ENCODE peak calls at places on chromosomes 2 and 18, in seven cellular contexts. One of them, this sample, is unnamed.

GRCh38 chr18:24502621-24503020 is 42.2 kb downstream of the HRH4 start:
- DNase-seq in H1: no peak
- DNase-seq in GM12878: no peak
- DNase-seq in SK-N-SH: no peak
- DNase-seq in GM12891: no peak
- DNase-seq in GM12892: no peak
- DNase-seq in K562: no peak
- DNase-seq in this sample: no peak

GRCh38 chr2:170842785-170843184 is 26.1 kb downstream of the GAD1 start:
- DNase-seq in H1: no peak
- DNase-seq in GM12878: no peak
- DNase-seq in SK-N-SH: no peak
- DNase-seq in GM12891: no peak
- DNase-seq in GM12892: no peak
- DNase-seq in K562: no peak
- DNase-seq in this sample: no peak

GRCh38 chr2:98459776-98460175 is 15.1 kb downstream of the INPP4A start:
- DNase-seq in H1: no peak
- DNase-seq in GM12878: no peak
- DNase-seq in SK-N-SH: no peak
- DNase-seq in GM12891: no peak
- DNase-seq in GM12892: no peak
- DNase-seq in K562: no peak
- DNase-seq in this sample: no peak

GRCh38 chr2:230700447-230700846 is 12.2 kb upstream of the CAB39 start:
- DNase-seq in H1: no peak
- DNase-seq in GM12878: no peak
- DNase-seq in SK-N-SH: no peak
- DNase-seq in GM12891: no peak
- DNase-seq in GM12892: no peak
- DNase-seq in K562: no peak
- DNase-seq in this sample: no peak

GRCh38 chr2:158319269-158319668 is 137.3 kb downstream of the CCDC148 start:
- DNase-seq in H1: peak
- DNase-seq in GM12878: no peak
- DNase-seq in SK-N-SH: no peak
- DNase-seq in GM12891: no peak
- DNase-seq in GM12892: no peak
- DNase-seq in K562: no peak
- DNase-seq in this sample: no peak

GRCh38 chr2:111522231-111522768 is 361.7 kb downstream of the ANAPC1 start:
- DNase-seq in H1: no peak
- DNase-seq in GM12878: no peak
- DNase-seq in SK-N-SH: no peak
- DNase-seq in GM12891: no peak
- DNase-seq in GM12892: no peak
- DNase-seq in K562: no peak
- DNase-seq in this sample: peak

GRCh38 chr18:58769321-58769720 is 95.4 kb upstream of the ZNF532 start:
- DNase-seq in H1: no peak
- DNase-seq in GM12878: no peak
- DNase-seq in SK-N-SH: no peak
- DNase-seq in GM12891: no peak
- DNase-seq in GM12892: no peak
- DNase-seq in K562: no peak
- DNase-seq in this sample: no peak

GRCh38 chr18:10032331-10032979 is 118.6 kb downstream of the VAPA start:
- DNase-seq in H1: peak
- DNase-seq in GM12878: no peak
- DNase-seq in SK-N-SH: peak
- DNase-seq in GM12891: peak
- DNase-seq in GM12892: no peak
- DNase-seq in K562: no peak
- DNase-seq in this sample: no peak

GRCh38 chr18:33583901-33584300 is 5.9 kb downstream of the ASXL3 start:
- DNase-seq in H1: no peak
- DNase-seq in GM12878: no peak
- DNase-seq in SK-N-SH: no peak
- DNase-seq in GM12891: no peak
- DNase-seq in GM12892: no peak
- DNase-seq in K562: no peak
- DNase-seq in this sample: no peak

GRCh38 chr2:134206029-134206428 is 47.8 kb upstream of the MGAT5 start:
- DNase-seq in H1: no peak
- DNase-seq in GM12878: no peak
- DNase-seq in SK-N-SH: no peak
- DNase-seq in GM12891: no peak
- DNase-seq in GM12892: no peak
- DNase-seq in K562: no peak
- DNase-seq in this sample: no peak

GRCh38 chr2:149857344-149857743 is 269.8 kb upstream of the MMADHC start:
- DNase-seq in H1: no peak
- DNase-seq in GM12878: no peak
- DNase-seq in SK-N-SH: no peak
- DNase-seq in GM12891: no peak
- DNase-seq in GM12892: no peak
- DNase-seq in K562: no peak
- DNase-seq in this sample: no peak

GRCh38 chr2:200042944-200043343 is 87.6 kb downstream of the MAIP1 start:
- DNase-seq in H1: no peak
- DNase-seq in GM12878: no peak
- DNase-seq in SK-N-SH: no peak
- DNase-seq in GM12891: no peak
- DNase-seq in GM12892: no peak
- DNase-seq in K562: no peak
- DNase-seq in this sample: no peak

GRCh38 chr18:24080861-24081260 is 58.0 kb upstream of the CABYR start:
- DNase-seq in H1: no peak
- DNase-seq in GM12878: no peak
- DNase-seq in SK-N-SH: no peak
- DNase-seq in GM12891: no peak
- DNase-seq in GM12892: no peak
- DNase-seq in K562: no peak
- DNase-seq in this sample: no peak

GRCh38 chr2:105114551-105114950 is 76.7 kb downstream of the MRPS9 start:
- DNase-seq in H1: no peak
- DNase-seq in GM12878: no peak
- DNase-seq in SK-N-SH: peak
- DNase-seq in GM12891: no peak
- DNase-seq in GM12892: no peak
- DNase-seq in K562: peak
- DNase-seq in this sample: peak

GRCh38 chr2:204491528-204491927 is 53.7 kb upstream of the PARD3B start:
- DNase-seq in H1: no peak
- DNase-seq in GM12878: no peak
- DNase-seq in SK-N-SH: no peak
- DNase-seq in GM12891: no peak
- DNase-seq in GM12892: no peak
- DNase-seq in K562: no peak
- DNase-seq in this sample: no peak

GRCh38 chr18:23388357-23388756 is 64.7 kb upstream of the RIOK3 start:
- DNase-seq in H1: no peak
- DNase-seq in GM12878: no peak
- DNase-seq in SK-N-SH: no peak
- DNase-seq in GM12891: no peak
- DNase-seq in GM12892: no peak
- DNase-seq in K562: no peak
- DNase-seq in this sample: peak

GRCh38 chr2:218271865-218272530 is 1.7 kb downstream of the PNKD start:
- DNase-seq in H1: no peak
- DNase-seq in GM12878: no peak
- DNase-seq in SK-N-SH: no peak
- DNase-seq in GM12891: no peak
- DNase-seq in GM12892: no peak
- DNase-seq in K562: no peak
- DNase-seq in this sample: no peak

GRCh38 chr18:13470555-13471494 is 252.3 kb downstream of the LDLRAD4 start:
- DNase-seq in H1: no peak
- DNase-seq in GM12878: no peak
- DNase-seq in SK-N-SH: no peak
- DNase-seq in GM12891: no peak
- DNase-seq in GM12892: no peak
- DNase-seq in K562: no peak
- DNase-seq in this sample: peak

GRCh38 chr18:23825978-23826405 is 136.7 kb downstream of the LAMA3 start:
- DNase-seq in H1: no peak
- DNase-seq in GM12878: no peak
- DNase-seq in SK-N-SH: no peak
- DNase-seq in GM12891: no peak
- DNase-seq in GM12892: no peak
- DNase-seq in K562: no peak
- DNase-seq in this sample: no peak

GRCh38 chr2:38797276-38797675 is 19.3 kb downstream of the GEMIN6 start:
- DNase-seq in H1: no peak
- DNase-seq in GM12878: no peak
- DNase-seq in SK-N-SH: no peak
- DNase-seq in GM12891: no peak
- DNase-seq in GM12892: no peak
- DNase-seq in K562: no peak
- DNase-seq in this sample: no peak

GRCh38 chr2:64846175-64846574 is 143.0 kb upstream of the SLC1A4 start:
- DNase-seq in H1: no peak
- DNase-seq in GM12878: no peak
- DNase-seq in SK-N-SH: no peak
- DNase-seq in GM12891: no peak
- DNase-seq in GM12892: no peak
- DNase-seq in K562: no peak
- DNase-seq in this sample: no peak

GRCh38 chr2:110741491-110741980 is 9.2 kb downstream of the ACOXL start:
- DNase-seq in H1: no peak
- DNase-seq in GM12878: no peak
- DNase-seq in SK-N-SH: no peak
- DNase-seq in GM12891: no peak
- DNase-seq in GM12892: no peak
- DNase-seq in K562: peak
- DNase-seq in this sample: no peak

GRCh38 chr18:57957210-57957609 is 86.8 kb upstream of the NEDD4L start:
- DNase-seq in H1: no peak
- DNase-seq in GM12878: no peak
- DNase-seq in SK-N-SH: no peak
- DNase-seq in GM12891: no peak
- DNase-seq in GM12892: no peak
- DNase-seq in K562: no peak
- DNase-seq in this sample: no peak

GRCh38 chr2:111678651-111679050 is 205.3 kb downstream of the ANAPC1 start:
- DNase-seq in H1: no peak
- DNase-seq in GM12878: no peak
- DNase-seq in SK-N-SH: no peak
- DNase-seq in GM12891: no peak
- DNase-seq in GM12892: no peak
- DNase-seq in K562: no peak
- DNase-seq in this sample: no peak

GRCh38 chr2:144137269-144137668 is 382.6 kb downstream of the ZEB2 start:
- DNase-seq in H1: no peak
- DNase-seq in GM12878: no peak
- DNase-seq in SK-N-SH: no peak
- DNase-seq in GM12891: no peak
- DNase-seq in GM12892: no peak
- DNase-seq in K562: no peak
- DNase-seq in this sample: no peak
- TF ChIP-seq TAF1 in H1: no peak
- TF ChIP-seq TAF1 in GM12878: no peak
- TF ChIP-seq TAF1 in SK-N-SH: no peak
- TF ChIP-seq TAF1 in GM12891: no peak
- TF ChIP-seq TAF1 in GM12892: no peak
- TF ChIP-seq TAF1 in K562: no peak
- TF ChIP-seq TAF1 in this sample: no peak

DNA sequence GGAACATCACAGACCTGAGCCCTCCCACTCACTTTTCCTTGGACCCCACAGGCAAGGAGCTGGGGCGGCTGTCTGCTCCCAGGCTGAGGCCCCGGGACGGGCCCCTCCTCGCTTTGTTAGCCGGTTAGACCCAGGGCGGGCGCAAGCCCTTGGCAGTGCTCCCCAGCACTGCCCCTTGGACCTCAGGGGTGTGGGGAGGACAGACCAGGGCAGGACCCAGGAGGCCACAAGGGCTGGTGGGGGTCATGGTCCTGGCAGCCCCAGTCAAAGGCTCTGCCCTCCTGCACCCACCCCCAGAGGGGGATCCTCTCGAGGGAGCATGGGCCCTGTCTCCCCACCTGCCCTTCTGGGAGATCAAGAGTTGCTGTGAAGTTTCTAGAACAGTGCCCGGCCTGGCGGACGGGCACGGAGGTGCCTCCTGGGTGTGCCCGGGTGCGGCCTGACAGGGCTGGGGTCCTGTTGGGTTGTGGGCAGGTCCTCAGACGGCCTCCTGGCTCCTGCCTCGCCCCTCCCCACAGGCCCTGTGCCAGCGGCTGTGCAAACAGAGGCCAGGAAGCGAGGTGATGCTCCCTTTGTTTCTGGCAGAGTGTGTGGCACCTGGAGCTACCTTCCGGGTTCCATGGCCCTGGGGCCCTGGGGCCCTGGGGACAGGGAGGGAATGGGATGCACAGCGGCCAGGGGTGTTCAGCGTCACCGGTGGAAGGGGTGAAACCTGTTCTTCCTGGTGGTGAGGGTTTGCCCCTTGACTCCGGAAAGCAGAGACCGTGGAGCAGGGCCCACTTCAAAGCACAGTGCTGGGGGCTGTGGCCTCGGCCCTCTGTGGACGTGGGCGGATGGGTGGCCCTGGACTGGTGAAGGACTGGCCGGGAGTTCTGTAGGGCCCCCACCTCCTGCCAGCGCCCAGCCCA is 2.9 kb upstream of the GAL3ST2 start:
- DNase-seq in H1: no peak
- DNase-seq in GM12878: no peak
- DNase-seq in SK-N-SH: peak
- DNase-seq in GM12891: peak
- DNase-seq in GM12892: no peak
- DNase-seq in K562: no peak
- DNase-seq in this sample: peak
- TF ChIP-seq TAF1 in H1: no peak
- TF ChIP-seq TAF1 in GM12878: no peak
- TF ChIP-seq TAF1 in SK-N-SH: no peak
- TF ChIP-seq TAF1 in GM12891: no peak
- TF ChIP-seq TAF1 in GM12892: no peak
- TF ChIP-seq TAF1 in K562: no peak
- TF ChIP-seq TAF1 in this sample: peak

GRCh38 chr2:15081356-15081755 is 448.8 kb downstream of the LRATD1 start:
- DNase-seq in H1: no peak
- DNase-seq in GM12878: no peak
- DNase-seq in SK-N-SH: no peak
- DNase-seq in GM12891: no peak
- DNase-seq in GM12892: no peak
- DNase-seq in K562: no peak
- DNase-seq in this sample: no peak
- TF ChIP-seq TAF1 in H1: no peak
- TF ChIP-seq TAF1 in GM12878: no peak
- TF ChIP-seq TAF1 in SK-N-SH: no peak
- TF ChIP-seq TAF1 in GM12891: no peak
- TF ChIP-seq TAF1 in GM12892: no peak
- TF ChIP-seq TAF1 in K562: no peak
- TF ChIP-seq TAF1 in this sample: no peak

DNA sequence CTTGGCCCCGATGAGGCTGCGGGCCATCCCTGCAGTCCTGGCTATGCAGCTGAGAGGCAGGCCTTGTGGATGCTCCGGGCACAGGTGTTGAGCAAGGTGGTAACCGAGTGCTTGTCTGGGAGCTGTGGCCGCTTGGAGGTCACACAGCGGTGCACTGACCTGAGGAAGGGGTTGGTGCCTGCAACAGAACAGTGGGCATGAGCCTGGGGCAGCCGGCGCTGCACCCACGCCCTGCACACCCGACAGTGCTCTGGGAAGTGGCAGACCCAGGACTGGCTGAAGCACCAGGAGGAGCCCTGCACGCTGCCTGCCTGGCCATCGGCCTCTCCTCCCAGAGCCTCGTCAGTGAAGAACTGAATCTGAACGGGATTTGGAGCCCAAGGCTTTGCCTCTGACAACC is 8.2 kb upstream of the POTEE start:
- DNase-seq in H1: no peak
- DNase-seq in GM12878: no peak
- DNase-seq in SK-N-SH: no peak
- DNase-seq in GM12891: no peak
- DNase-seq in GM12892: no peak
- DNase-seq in K562: no peak
- DNase-seq in this sample: no peak
- TF ChIP-seq TAF1 in H1: no peak
- TF ChIP-seq TAF1 in GM12878: no peak
- TF ChIP-seq TAF1 in SK-N-SH: no peak
- TF ChIP-seq TAF1 in GM12891: no peak
- TF ChIP-seq TAF1 in GM12892: no peak
- TF ChIP-seq TAF1 in K562: no peak
- TF ChIP-seq TAF1 in this sample: no peak